ENCODE peak calls at places on chromosomes 2 and 18, in five cellular contexts. One of them, this sample, is unnamed.

GRCh38 chr2:216107760-216108159 is 1.4 kb upstream of the XRCC5 start:
- DNase-seq in upper lobe of right lung: no peak
- DNase-seq in Calu3: no peak
- DNase-seq in anterior cingulate cortex: no peak
- DNase-seq in M059J: no peak
- DNase-seq in this sample: no peak

GRCh38 chr18:76402026-76402990 is 92.7 kb downstream of the ZNF516 start:
- DNase-seq in upper lobe of right lung: no peak
- DNase-seq in anterior cingulate cortex: no peak
- DNase-seq in Calu3: no peak
- DNase-seq in M059J: no peak
- DNase-seq in this sample: no peak

GRCh38 chr2:181393472-181393871 is 63.7 kb upstream of the ITGA4 start:
- DNase-seq in anterior cingulate cortex: no peak
- DNase-seq in M059J: peak
- DNase-seq in upper lobe of right lung: no peak
- DNase-seq in Calu3: peak
- DNase-seq in this sample: no peak

GRCh38 chr2:153474407-153474806 is 4.2 kb downstream of the RPRM start:
- DNase-seq in upper lobe of right lung: no peak
- DNase-seq in M059J: no peak
- DNase-seq in Calu3: no peak
- DNase-seq in anterior cingulate cortex: no peak
- DNase-seq in this sample: no peak

GRCh38 chr2:238988105-238988504 is 140.2 kb downstream of the TWIST2 start:
- DNase-seq in upper lobe of right lung: no peak
- DNase-seq in M059J: no peak
- DNase-seq in Calu3: no peak
- DNase-seq in anterior cingulate cortex: no peak
- DNase-seq in this sample: no peak

GRCh38 chr2:240498171-240498957 is 59.4 kb downstream of the ANKMY1 start:
- DNase-seq in upper lobe of right lung: peak
- DNase-seq in M059J: no peak
- DNase-seq in Calu3: no peak
- DNase-seq in anterior cingulate cortex: no peak
- DNase-seq in this sample: no peak

GRCh38 chr18:29840101-29840500 is 1202.4 kb downstream of the DSC3 start:
- DNase-seq in anterior cingulate cortex: no peak
- DNase-seq in M059J: peak
- DNase-seq in upper lobe of right lung: no peak
- DNase-seq in Calu3: peak
- DNase-seq in this sample: no peak

GRCh38 chr2:191927319-191927867 is 80.5 kb upstream of the CAVIN2 start:
- DNase-seq in anterior cingulate cortex: no peak
- DNase-seq in upper lobe of right lung: no peak
- DNase-seq in Calu3: peak
- DNase-seq in M059J: peak
- DNase-seq in this sample: peak

GRCh38 chr2:143545059-143545458 is 415.8 kb downstream of the ARHGAP15 start:
- DNase-seq in upper lobe of right lung: no peak
- DNase-seq in anterior cingulate cortex: no peak
- DNase-seq in Calu3: no peak
- DNase-seq in M059J: peak
- DNase-seq in this sample: no peak

GRCh38 chr2:36886664-36887063 is 79.7 kb downstream of the STRN start:
- DNase-seq in upper lobe of right lung: no peak
- DNase-seq in Calu3: no peak
- DNase-seq in M059J: no peak
- DNase-seq in anterior cingulate cortex: no peak
- DNase-seq in this sample: no peak

GRCh38 chr2:160566717-160567116 is 73.1 kb upstream of the RBMS1 start:
- DNase-seq in anterior cingulate cortex: no peak
- DNase-seq in upper lobe of right lung: no peak
- DNase-seq in M059J: no peak
- DNase-seq in Calu3: no peak
- DNase-seq in this sample: no peak

GRCh38 chr18:13639196-13639595 is 87.2 kb downstream of the FAM210A start:
- DNase-seq in anterior cingulate cortex: no peak
- DNase-seq in upper lobe of right lung: no peak
- DNase-seq in Calu3: no peak
- DNase-seq in M059J: no peak
- DNase-seq in this sample: no peak

GRCh38 chr2:1899396-1899730 is 155.0 kb upstream of the PXDN start:
- DNase-seq in M059J: no peak
- DNase-seq in Calu3: no peak
- DNase-seq in anterior cingulate cortex: no peak
- DNase-seq in upper lobe of right lung: no peak
- DNase-seq in this sample: no peak

GRCh38 chr2:20562540-20563225 is 88.2 kb downstream of the HS1BP3 start:
- DNase-seq in M059J: no peak
- DNase-seq in upper lobe of right lung: peak
- DNase-seq in anterior cingulate cortex: no peak
- DNase-seq in Calu3: no peak
- DNase-seq in this sample: no peak

GRCh38 chr2:86794866-86795265 is 4.2 kb upstream of the CD8A start:
- DNase-seq in Calu3: no peak
- DNase-seq in upper lobe of right lung: no peak
- DNase-seq in anterior cingulate cortex: no peak
- DNase-seq in M059J: no peak
- DNase-seq in this sample: no peak

GRCh38 chr2:223654384-223654915 is 52.3 kb upstream of the SCG2 start:
- DNase-seq in upper lobe of right lung: no peak
- DNase-seq in M059J: peak
- DNase-seq in anterior cingulate cortex: no peak
- DNase-seq in Calu3: no peak
- DNase-seq in this sample: no peak

GRCh38 chr2:3214827-3215404 is 162.7 kb downstream of the EIPR1 start:
- DNase-seq in M059J: no peak
- DNase-seq in Calu3: no peak
- DNase-seq in upper lobe of right lung: no peak
- DNase-seq in anterior cingulate cortex: no peak
- DNase-seq in this sample: no peak

GRCh38 chr18:68623342-68623741 is 91.6 kb downstream of the TMX3 start:
- DNase-seq in upper lobe of right lung: no peak
- DNase-seq in Calu3: peak
- DNase-seq in anterior cingulate cortex: no peak
- DNase-seq in M059J: peak
- DNase-seq in this sample: peak

GRCh38 chr2:238093181-238094140 is 6.7 kb upstream of the ESPNL start:
- DNase-seq in anterior cingulate cortex: no peak
- DNase-seq in Calu3: no peak
- DNase-seq in upper lobe of right lung: no peak
- DNase-seq in M059J: no peak
- DNase-seq in this sample: no peak

GRCh38 chr2:109246176-109246575 is 117.2 kb downstream of the SH3RF3 start:
- DNase-seq in Calu3: no peak
- DNase-seq in anterior cingulate cortex: no peak
- DNase-seq in M059J: no peak
- DNase-seq in upper lobe of right lung: no peak
- DNase-seq in this sample: no peak

GRCh38 chr2:178860551-178860950 is 53.3 kb upstream of the TTN start:
- DNase-seq in anterior cingulate cortex: no peak
- DNase-seq in M059J: peak
- DNase-seq in Calu3: no peak
- DNase-seq in upper lobe of right lung: no peak
- DNase-seq in this sample: no peak

GRCh38 chr2:47165001-47165555 is 10.0 kb upstream of the STPG4 start:
- DNase-seq in anterior cingulate cortex: no peak
- DNase-seq in upper lobe of right lung: no peak
- DNase-seq in Calu3: no peak
- DNase-seq in M059J: no peak
- DNase-seq in this sample: no peak

GRCh38 chr18:59357928-59358327 is 1.1 kb downstream of the LMAN1 start:
- DNase-seq in upper lobe of right lung: no peak
- DNase-seq in M059J: peak
- DNase-seq in anterior cingulate cortex: no peak
- DNase-seq in Calu3: no peak
- DNase-seq in this sample: peak

GRCh38 chr2:211498551-211499205 is 942.3 kb downstream of the CPS1 start:
- DNase-seq in Calu3: no peak
- DNase-seq in upper lobe of right lung: no peak
- DNase-seq in M059J: no peak
- DNase-seq in anterior cingulate cortex: no peak
- DNase-seq in this sample: no peak

GRCh38 chr18:48445540-48445939 is 36.4 kb upstream of the ZBTB7C start:
- DNase-seq in Calu3: peak
- DNase-seq in anterior cingulate cortex: no peak
- DNase-seq in M059J: peak
- DNase-seq in upper lobe of right lung: peak
- DNase-seq in this sample: peak

GRCh38 chr2:180656455-180656847 is 324.0 kb upstream of the UBE2E3 start:
- DNase-seq in Calu3: peak
- DNase-seq in M059J: peak
- DNase-seq in anterior cingulate cortex: no peak
- DNase-seq in upper lobe of right lung: no peak
- DNase-seq in this sample: no peak

GRCh38 chr18:72672364-72673151 is 128.4 kb upstream of the CBLN2 start:
- DNase-seq in anterior cingulate cortex: no peak
- DNase-seq in Calu3: peak
- DNase-seq in upper lobe of right lung: no peak
- DNase-seq in M059J: peak
- DNase-seq in this sample: no peak

GRCh38 chr2:74552914-74553811 is 579 bp downstream of the LOXL3 start:
- DNase-seq in Calu3: no peak
- DNase-seq in anterior cingulate cortex: no peak
- DNase-seq in upper lobe of right lung: no peak
- DNase-seq in M059J: peak
- DNase-seq in this sample: no peak

GRCh38 chr2:181468313-181468712 is 11.1 kb downstream of the ITGA4 start:
- DNase-seq in anterior cingulate cortex: no peak
- DNase-seq in M059J: peak
- DNase-seq in upper lobe of right lung: no peak
- DNase-seq in Calu3: no peak
- DNase-seq in this sample: no peak

GRCh38 chr2:72917138-72917874 is at the start of gene EMX1:
- DNase-seq in anterior cingulate cortex: peak
- DNase-seq in M059J: peak
- DNase-seq in Calu3: peak
- DNase-seq in upper lobe of right lung: peak
- DNase-seq in this sample: peak

GRCh38 chr2:6103949-6104348 is 411.8 kb downstream of the SOX11 start:
- DNase-seq in Calu3: peak
- DNase-seq in anterior cingulate cortex: no peak
- DNase-seq in M059J: no peak
- DNase-seq in upper lobe of right lung: no peak
- DNase-seq in this sample: no peak

GRCh38 chr2:70931376-70932000 is 4.2 kb upstream of the ATP6V1B1 start:
- DNase-seq in M059J: no peak
- DNase-seq in anterior cingulate cortex: no peak
- DNase-seq in upper lobe of right lung: no peak
- DNase-seq in Calu3: no peak
- DNase-seq in this sample: no peak

GRCh38 chr2:160253440-160254296 is 53.6 kb upstream of the ITGB6 start:
- DNase-seq in anterior cingulate cortex: no peak
- DNase-seq in upper lobe of right lung: no peak
- DNase-seq in Calu3: peak
- DNase-seq in M059J: peak
- DNase-seq in this sample: peak

GRCh38 chr2:145652992-145653545 is 1133.2 kb upstream of the ZEB2 start:
- DNase-seq in upper lobe of right lung: no peak
- DNase-seq in Calu3: no peak
- DNase-seq in anterior cingulate cortex: no peak
- DNase-seq in M059J: peak
- DNase-seq in this sample: no peak

This sample was measured in prostate gland.